ENCODE peak calls at places on chromosome 1, in five cellular contexts. F, T, U, Z and I are unnamed samples.

GRCh38 chr1:117366281-117366981 is 818 bp upstream of the MAN1A2 start:
- DNase-seq in Z (no peak), U (peak), T (peak), F (peak), I (peak)

GRCh38 chr1:155219592-155220031 is 11.1 kb downstream of the MTX1 start:
- DNase-seq in U (peak), Z (no peak), T (no peak), F (no peak), I (no peak)

GRCh38 chr1:44802306-44803061 is 2.3 kb downstream of the PLK3 start:
- DNase-seq in T (no peak), Z (no peak), F (no peak), U (peak), I (no peak)

GRCh38 chr1:227917081-227917950 is 30.4 kb downstream of the WNT9A start:
- DNase-seq in U (peak), F (no peak), T (no peak), Z (no peak), I (no peak)

GRCh38 chr1:153968000-153968363 is 280 bp downstream of the CREB3L4 start:
- DNase-seq in U (no peak), Z (no peak), F (no peak), T (no peak), I (no peak)

GRCh38 chr1:176949033-176949662 is 215.4 kb downstream of the ASTN1 start:
- DNase-seq in Z (no peak), T (no peak), F (peak), U (no peak), I (no peak)

GRCh38 chr1:215192306-215192705 is 109.8 kb downstream of the KCNK2 start:
- DNase-seq in F (no peak), U (no peak), T (no peak), Z (peak), I (no peak)

GRCh38 chr1:162661336-162661735 is 29.1 kb downstream of the DDR2 start:
- DNase-seq in F (no peak), Z (no peak), U (no peak), T (no peak), I (no peak)

GRCh38 chr1:43237131-43237530 is 32.7 kb upstream of the TMEM125 start:
- DNase-seq in U (no peak), Z (no peak), F (no peak), T (no peak), I (no peak)

GRCh38 chr1:24481843-24482610 is 20.6 kb upstream of the RCAN3 start:
- DNase-seq in U (no peak), Z (no peak), T (no peak), F (no peak), I (no peak)

GRCh38 chr1:88056880-88057279 is 627.2 kb upstream of the PKN2 start:
- DNase-seq in T (no peak), Z (no peak), U (no peak), F (no peak), I (no peak)

GRCh38 chr1:225747566-225747965 is 30.1 kb upstream of the SRP9 start:
- DNase-seq in F (no peak), T (no peak), U (no peak), Z (no peak), I (no peak)